ENCODE peak calls at places on chromosomes 6 and 20, in four cellular contexts. M, F, Q and A are unnamed samples.

GRCh38 chr20:47857142-47857993 is 72.1 kb upstream of the SULF2 start:
- DNase-seq in M (no peak), F (no peak), Q (no peak), A (peak)

GRCh38 chr20:23449400-23449799 is 3.3 kb downstream of the CST11 start:
- DNase-seq in M (no peak), F (peak), Q (no peak), A (no peak)

GRCh38 chr20:41395669-41396664 is 29.3 kb upstream of the EMILIN3 start:
- DNase-seq in M (no peak), F (no peak), Q (no peak), A (no peak)

GRCh38 chr6:35583893-35584688 is 71.4 kb upstream of the TULP1 start:
- DNase-seq in M (peak), F (peak), Q (peak), A (peak)

GRCh38 chr6:126797981-126798380 is 320.5 kb upstream of the RSPO3 start:
- DNase-seq in M (no peak), F (peak), Q (no peak), A (peak)

GRCh38 chr6:1894954-1895353 is 285.2 kb downstream of the FOXC1 start:
- DNase-seq in M (no peak), F (no peak), Q (no peak), A (no peak)

GRCh38 chr6:42300701-42301100 is 83.0 kb upstream of the MRPS10 start:
- DNase-seq in M (no peak), F (no peak), Q (no peak), A (no peak)

GRCh38 chr20:22507240-22507961 is 77.0 kb downstream of the FOXA2 start:
- DNase-seq in M (no peak), F (no peak), Q (no peak), A (no peak)

GRCh38 chr20:45592574-45593189 is 13.6 kb upstream of the WFDC8 start:
- DNase-seq in M (peak), F (peak), Q (peak), A (peak)

GRCh38 chr6:121791396-121792315 is 356.2 kb downstream of the GJA1 start:
- DNase-seq in M (no peak), F (no peak), Q (no peak), A (peak)

GRCh38 chr20:32522525-32522774 is 62.7 kb downstream of the NOL4L start:
- DNase-seq in M (no peak), F (no peak), Q (no peak), A (no peak)

GRCh38 chr20:63033635-63034510 is 27.1 kb upstream of the BHLHE23 start:
- DNase-seq in M (no peak), F (no peak), Q (no peak), A (no peak)

GRCh38 chr20:4328541-4328940 is 313.2 kb upstream of the RNF24 start:
- DNase-seq in M (no peak), F (no peak), Q (no peak), A (no peak)

GRCh38 chr6:129604321-129604720 is 105.7 kb downstream of the ARHGAP18 start:
- DNase-seq in M (no peak), F (no peak), Q (no peak), A (no peak)

GRCh38 chr20:34415079-34415478 is 52.0 kb downstream of the ITCH start:
- DNase-seq in M (no peak), F (no peak), Q (no peak), A (no peak)

GRCh38 chr6:69796081-69796626 is 656 bp downstream of the LMBRD1 start:
- DNase-seq in M (peak), F (peak), Q (no peak), A (no peak)

GRCh38 chr20:57882451-57883161 is 172.8 kb upstream of the PMEPA1 start:
- DNase-seq in M (no peak), F (peak), Q (no peak), A (peak)

GRCh38 chr20:47063808-47064207 is 169.2 kb downstream of the EYA2 start:
- DNase-seq in M (no peak), F (no peak), Q (no peak), A (no peak)

GRCh38 chr6:34746104-34746846 is 11.0 kb upstream of the SNRPC start:
- DNase-seq in M (no peak), F (no peak), Q (no peak), A (no peak)

GRCh38 chr6:18656506-18656905 is 269.4 kb downstream of the RNF144B start:
- DNase-seq in M (no peak), F (no peak), Q (no peak), A (no peak)

GRCh38 chr6:99349620-99350141 is at the start of gene FAXC:
- DNase-seq in M (no peak), F (peak), Q (peak), A (peak)

GRCh38 chr6:170004585-170005210 is 253.3 kb downstream of the ERMARD start:
- DNase-seq in M (no peak), F (no peak), Q (no peak), A (no peak)